ENCODE peak calls at places on chromosome 1, in six cellular contexts. R is CD8-positive, alpha-beta memory T cell; Y is neuronal stem cell; S is AG04450; I is aorta; Q is stomach. W is an unnamed sample.

GRCh38 chr1:99680258-99680657 is 34.3 kb downstream of the PALMD start:
- DNase-seq in S (no peak), Q (no peak), I (no peak), R (no peak), Y (no peak), W (no peak)

GRCh38 chr1:14822493-14822892 is 224.0 kb downstream of the KAZN start:
- DNase-seq in S (no peak), I (no peak), R (no peak), Q (no peak), Y (no peak), W (no peak)

GRCh38 chr1:25031601-25031965 is 101.5 kb upstream of the RUNX3 start:
- DNase-seq in Q (no peak), I (no peak), Y (no peak), R (peak; percentile 37), S (no peak), W (no peak)

GRCh38 chr1:214541693-214542092 is 9.7 kb downstream of the PTPN14 start:
- DNase-seq in Y (no peak), R (no peak), S (no peak), I (no peak), Q (no peak), W (no peak)

GRCh38 chr1:206498685-206499084 is 8.6 kb upstream of the RASSF5 start:
- DNase-seq in S (no peak), I (peak; percentile 24), Q (no peak), R (no peak), Y (no peak), W (peak; percentile 44)

GRCh38 chr1:240644732-240645131 is 32.8 kb upstream of the GREM2 start:
- DNase-seq in Y (no peak), I (no peak), Q (no peak), R (no peak), S (no peak), W (no peak)

GRCh38 chr1:221435510-221435909 is 306.4 kb downstream of the DUSP10 start:
- DNase-seq in I (no peak), R (no peak), Y (peak; percentile 24), S (peak; percentile 65), Q (no peak), W (peak; percentile 6)

GRCh38 chr1:46004491-46004890 is 127.9 kb downstream of the PIK3R3 start:
- DNase-seq in S (no peak), R (no peak), I (no peak), Q (no peak), Y (no peak), W (no peak)

GRCh38 chr1:23368562-23369334 is 888 bp downstream of the ZNF436 start:
- DNase-seq in S (peak; percentile 64), I (peak; percentile 95), R (peak; percentile 82), Q (peak; percentile 92), Y (peak; percentile 93), W (no peak)

GRCh38 chr1:183600136-183600535 is 9.9 kb upstream of the NCF2 start:
- DNase-seq in Q (no peak), S (peak; percentile 61), R (no peak), I (no peak), Y (no peak), W (peak; percentile 86)

GRCh38 chr1:183586455-183586854 is 3.8 kb downstream of the NCF2 start:
- DNase-seq in Q (no peak), I (no peak), R (no peak), S (no peak), Y (no peak), W (no peak)

GRCh38 chr1:18907914-18908845 is 5.8 kb upstream of the ALDH4A1 start:
- DNase-seq in S (no peak), Y (no peak), I (peak; percentile 66), R (no peak), Q (no peak), W (no peak)

GRCh38 chr1:154847891-154848290 is 22.2 kb downstream of the KCNN3 start:
- DNase-seq in S (no peak), I (no peak), Q (no peak), R (no peak), Y (no peak), W (no peak)

GRCh38 chr1:36432616-36433015 is 17.6 kb downstream of the OSCP1 start:
- DNase-seq in Y (no peak), S (no peak), Q (peak; percentile 44), I (no peak), R (no peak), W (no peak)

GRCh38 chr1:223231011-223231572 is 88.0 kb upstream of the TLR5 start:
- DNase-seq in R (no peak), Y (no peak), S (no peak), Q (no peak), I (no peak), W (no peak)

GRCh38 chr1:25033030-25033827 is 103.2 kb upstream of the RUNX3 start:
- DNase-seq in Y (no peak), I (no peak), Q (no peak), R (no peak), S (no peak), W (no peak)

GRCh38 chr1:35499652-35500176 is 57.5 kb downstream of the KIAA0319L start:
- DNase-seq in R (peak; percentile 9), S (no peak), Q (peak; percentile 31), Y (no peak), I (no peak), W (no peak)

GRCh38 chr1:115973154-115973553 is 3.2 kb upstream of the SLC22A15 start:
- DNase-seq in I (no peak), Y (no peak), S (no peak), R (no peak), Q (no peak), W (no peak)
- H3K27ac ChIP-seq in I (no peak overlapping the region), Y (no peak overlapping the region), S (no peak overlapping the region), R (no peak overlapping the region), Q (no peak overlapping the region), W (no peak overlapping the region)

GRCh38 chr1:235979716-235980338 is 85.1 kb downstream of the NID1 start:
- DNase-seq in R (no peak), S (no peak), Y (no peak), I (no peak), Q (no peak), W (no peak)
- H3K27ac ChIP-seq in R (no peak overlapping the region), S (no peak overlapping the region), Y (no peak overlapping the region), I (no peak overlapping the region), Q (peak overlapping the region; percentile 44), W (no peak overlapping the region)

GRCh38 chr1:64921761-64922160 is 44.6 kb downstream of the JAK1 start:
- DNase-seq in S (no peak), Y (no peak), I (no peak), Q (no peak), R (no peak), W (no peak)
- H3K27ac ChIP-seq in S (no peak overlapping the region), Y (no peak overlapping the region), I (no peak overlapping the region), Q (no peak overlapping the region), R (no peak overlapping the region), W (no peak overlapping the region)

GRCh38 chr1:39283858-39284257 is 79.4 kb downstream of the MACF1 start:
- DNase-seq in I (no peak), S (no peak), Q (no peak), R (no peak), Y (no peak), W (no peak)
- H3K27ac ChIP-seq in I (no peak overlapping the region), S (no peak overlapping the region), Q (peak overlapping the region; percentile 2), R (no peak overlapping the region), Y (no peak overlapping the region), W (no peak overlapping the region)

GRCh38 chr1:93615201-93616150 is 66.2 kb downstream of the BCAR3 start:
- DNase-seq in R (no peak), I (no peak), Y (no peak), S (no peak), Q (no peak), W (peak; percentile 29)

GRCh38 chr1:93614550-93615200 is 67.0 kb downstream of the BCAR3 start:
- DNase-seq in Y (no peak), Q (peak; percentile 79), I (no peak), R (no peak), S (no peak), W (peak; percentile 60)

GRCh38 chr1:93611656-93612055 is 70.0 kb downstream of the BCAR3 start:
- DNase-seq in Q (no peak), S (no peak), R (no peak), I (no peak), Y (no peak), W (no peak)

GRCh38 chr1:93613895-93614294 is 67.7 kb downstream of the BCAR3 start:
- DNase-seq in S (no peak), Q (peak; percentile 54), Y (no peak), R (no peak), I (peak; percentile 65), W (no peak)

GRCh38 chr1:93612510-93612909 is 69.1 kb downstream of the BCAR3 start:
- DNase-seq in R (no peak), I (no peak), Y (no peak), Q (no peak), S (no peak), W (no peak)
- H3K27ac ChIP-seq in R (no peak overlapping the region), I (peak overlapping the region; percentile 55), Y (no peak overlapping the region), Q (peak overlapping the region; percentile 87), S (no peak overlapping the region), W (peak overlapping the region; percentile 82)

DNA sequence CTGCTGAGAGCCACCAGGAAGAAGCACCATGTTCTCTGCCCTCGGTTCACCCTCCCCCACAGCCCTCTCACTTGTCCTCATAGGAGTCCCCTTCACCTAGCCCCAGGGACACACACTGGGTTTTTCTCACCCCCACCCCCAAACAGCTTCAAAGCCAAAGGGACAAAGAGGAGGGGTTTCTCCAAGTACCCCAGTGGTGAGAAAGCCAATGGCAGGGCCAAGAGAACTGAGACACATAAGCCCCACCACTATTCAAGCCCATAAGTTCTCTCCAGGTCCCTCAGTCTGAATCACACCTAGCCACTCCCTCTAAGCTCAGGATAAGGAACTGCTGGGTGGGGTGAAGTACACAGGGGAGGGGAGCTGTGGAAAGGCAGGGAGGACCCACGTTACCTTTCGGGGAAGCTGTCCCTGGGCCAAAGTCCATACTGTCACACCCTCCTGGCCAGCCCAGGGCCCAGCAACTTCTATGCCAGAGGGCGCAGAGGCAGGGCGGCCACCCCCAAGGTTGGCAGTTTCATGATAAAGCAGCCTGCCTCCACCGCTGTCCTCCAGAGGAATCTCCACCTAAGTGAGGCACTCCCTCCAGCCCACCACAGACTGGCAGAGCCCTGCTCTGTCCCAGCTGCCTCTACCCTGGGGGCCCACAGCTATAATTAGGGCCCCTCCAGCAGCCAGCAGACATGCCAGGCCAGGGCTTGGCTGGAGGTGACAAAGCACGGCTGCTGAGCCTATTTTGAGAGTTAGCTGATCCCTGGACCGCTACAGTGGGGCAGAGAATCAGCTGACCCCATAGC is 39.0 kb upstream of the PPP1R15B start:
- DNase-seq in I (no peak), S (no peak), R (no peak), Q (peak; percentile 92), Y (no peak), W (no peak)
- H3K27ac ChIP-seq in I (peak overlapping the region; percentile 12), S (no peak overlapping the region), R (no peak overlapping the region), Q (peak overlapping the region; percentile 90), Y (no peak overlapping the region), W (peak overlapping the region; percentile 27)

GRCh38 chr1:100924212-100924611 is 28.3 kb downstream of the SLC30A7 start:
- DNase-seq in Y (no peak), Q (no peak), S (no peak), I (no peak), R (no peak), W (no peak)
- H3K27ac ChIP-seq in Y (no peak overlapping the region), Q (no peak overlapping the region), S (no peak overlapping the region), I (no peak overlapping the region), R (no peak overlapping the region), W (peak overlapping the region; percentile 2)

DNA sequence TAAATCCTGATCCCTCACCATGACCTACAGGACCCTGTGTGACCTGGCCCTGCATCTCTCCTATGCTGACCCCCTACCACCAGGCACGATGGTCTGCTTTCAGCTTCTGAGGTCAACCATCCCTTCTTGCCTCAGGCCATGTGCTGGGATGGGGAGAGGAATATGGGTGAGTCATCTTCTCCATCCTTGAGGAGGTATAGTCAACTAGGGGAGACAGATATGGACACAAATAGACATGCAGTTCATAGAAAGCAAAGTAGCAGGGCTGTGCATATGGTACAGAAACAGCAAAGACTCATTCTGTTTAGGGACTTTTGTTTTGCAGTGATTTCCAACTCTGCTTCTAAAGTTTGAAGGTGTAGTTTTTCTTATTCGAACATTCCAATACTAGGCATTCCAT is 250.8 kb upstream of the FGGY start:
- DNase-seq in I (no peak), Q (no peak), S (no peak), R (no peak), Y (no peak), W (no peak)
- H3K27ac ChIP-seq in I (no peak overlapping the region), Q (peak overlapping the region; percentile 55), S (no peak overlapping the region), R (no peak overlapping the region), Y (no peak overlapping the region), W (no peak overlapping the region)